ENCODE peak calls at places on chromosomes 2 and 18, in nine cellular contexts. Z is NCI-H2081; U is HT1080; M is stimulated activated CD4-positive, alpha-beta T cell treated with anti-CD3 and anti-CD28 coated beads, Interleukin-2, amount 100 ng/mL, for 48 hours; L is DMS153; J is tibial nerve; T is dermis microvascular lymphatic vessel endothelial cell; A is stimulated activated CD8-positive, alpha-beta memory T cell treated with anti-CD3 and anti-CD28 coated beads, Interleukin-2, amount 100 ng/mL, for 1 hour; F is hippocampal formation. W is an unnamed sample.

GRCh38 chr2:27765621-27766286 is 5.8 kb upstream of the MRPL33 start:
- DNase-seq in A (peak), F (no peak), U (no peak), T (no peak), M (peak), J (no peak), L (peak), Z (no peak), W (no peak)

GRCh38 chr2:27088644-27089043 is 2.1 kb downstream of the KHK start:
- DNase-seq in J (no peak), Z (no peak), M (no peak), F (no peak), L (no peak), A (no peak), T (no peak), U (no peak), W (no peak)

GRCh38 chr2:31127931-31128330 is 10.3 kb downstream of the GALNT14 start:
- DNase-seq in F (no peak), L (no peak), T (no peak), J (no peak), U (no peak), M (no peak), Z (no peak), A (no peak), W (no peak)

GRCh38 chr18:57807336-57808117 is 4.4 kb upstream of the ATP8B1 start:
- DNase-seq in T (no peak), J (no peak), A (no peak), F (no peak), L (no peak), Z (no peak), U (peak), M (no peak), W (no peak)

GRCh38 chr2:110714824-110715223 is 17.5 kb upstream of the ACOXL start:
- DNase-seq in M (no peak), U (no peak), J (no peak), Z (no peak), L (no peak), T (no peak), A (no peak), F (no peak), W (no peak)

GRCh38 chr2:240604939-240605716 is 18.6 kb downstream of the CAPN10 start:
- DNase-seq in T (no peak), U (no peak), F (no peak), A (no peak), Z (no peak), J (no peak), M (no peak), L (no peak), W (no peak)

GRCh38 chr2:173760553-173760952 is 204.6 kb downstream of the SP3 start:
- DNase-seq in F (no peak), U (no peak), A (no peak), T (no peak), J (no peak), L (no peak), Z (no peak), M (no peak), W (no peak)

GRCh38 chr18:76459687-76460350 is 35.2 kb downstream of the ZNF516 start:
- DNase-seq in L (no peak), A (no peak), U (peak), Z (no peak), T (no peak), F (no peak), M (no peak), J (no peak), W (peak)

GRCh38 chr2:8265827-8266226 is 416.0 kb upstream of the ID2 start:
- DNase-seq in F (no peak), Z (no peak), A (no peak), J (no peak), L (no peak), U (no peak), M (no peak), T (no peak), W (no peak)

GRCh38 chr18:8260319-8260718 is 348.9 kb upstream of the RAB12 start:
- DNase-seq in U (peak), A (no peak), T (no peak), M (no peak), Z (no peak), L (no peak), J (no peak), F (no peak), W (peak)

W was measured in MCF 10A.